ENCODE peak calls at places on chromosomes 2 and 18, in four cellular contexts. D, H, J and L are unnamed samples.

GRCh38 chr2:120384486-120385354 is 38.8 kb downstream of the INHBB start:
- DNase-seq in D (no peak), J (no peak), H (no peak), L (no peak)

GRCh38 chr2:58081000-58081399 is 34.4 kb downstream of the VRK2 start:
- DNase-seq in D (no peak), H (no peak), J (no peak), L (no peak)

GRCh38 chr18:4282954-4283353 is 172.2 kb downstream of the DLGAP1 start:
- DNase-seq in J (no peak), H (no peak), D (no peak), L (no peak)

GRCh38 chr2:16184341-16184890 is 244.1 kb downstream of the MYCN start:
- DNase-seq in H (no peak), J (no peak), D (no peak), L (no peak)

GRCh38 chr2:2892892-2893291 is 484.7 kb downstream of the EIPR1 start:
- DNase-seq in D (no peak), H (no peak), J (no peak), L (no peak)

GRCh38 chr2:214410128-214410775 is 602 bp upstream of the VWC2L start:
- DNase-seq in J (no peak), H (no peak), D (no peak), L (no peak)

GRCh38 chr2:176134978-176135575 is 5.6 kb downstream of the HOXD8 start:
- DNase-seq in D (no peak), H (no peak), J (no peak), L (no peak)

GRCh38 chr2:60391250-60392013 is 162.0 kb downstream of the BCL11A start:
- DNase-seq in J (no peak), D (no peak), H (no peak), L (no peak)

GRCh38 chr18:11885278-11885991 is 22.7 kb downstream of the MPPE1 start:
- DNase-seq in H (no peak), J (no peak), D (no peak), L (no peak)

GRCh38 chr2:54212456-54212855 is 43.6 kb downstream of the TSPYL6 start:
- DNase-seq in J (no peak), H (no peak), D (no peak), L (no peak)

GRCh38 chr2:234991793-234992192 is 40.0 kb downstream of the SH3BP4 start:
- DNase-seq in H (no peak), D (no peak), J (no peak), L (no peak)

GRCh38 chr18:5466256-5466655 is 77.5 kb downstream of the EPB41L3 start:
- DNase-seq in D (no peak), H (no peak), J (no peak), L (no peak)

GRCh38 chr2:12948231-12948962 is 231.7 kb downstream of the TRIB2 start:
- DNase-seq in J (no peak), D (no peak), H (no peak), L (no peak)

GRCh38 chr18:58682429-58683069 is 11.3 kb downstream of the MALT1 start:
- DNase-seq in H (peak), D (no peak), J (peak), L (no peak)

GRCh38 chr2:25032094-25032493 is 9.8 kb upstream of the EFR3B start:
- DNase-seq in D (no peak), H (no peak), J (no peak), L (no peak)

GRCh38 chr2:37454851-37455762 is 110.7 kb downstream of the QPCT start:
- DNase-seq in H (no peak), J (no peak), D (no peak), L (no peak)

GRCh38 chr2:7812231-7812995 is 869.4 kb upstream of the ID2 start:
- DNase-seq in H (no peak), J (no peak), D (no peak), L (no peak)

GRCh38 chr2:218383892-218384519 is 1.9 kb downstream of the SLC11A1 start:
- DNase-seq in J (no peak), H (no peak), D (no peak), L (no peak)

GRCh38 chr18:46939337-46939963 is 22.0 kb downstream of the KATNAL2 start:
- DNase-seq in H (no peak), J (no peak), D (no peak), L (no peak)

GRCh38 chr2:200843993-200844948 is 20.2 kb downstream of the CLK1 start:
- DNase-seq in J (no peak), H (no peak), D (no peak), L (no peak)

GRCh38 chr2:24961903-24962302 is 9.9 kb downstream of the DNAJC27 start:
- DNase-seq in H (no peak), D (no peak), J (no peak), L (no peak)

GRCh38 chr2:240746671-240747070 is 55.0 kb downstream of the AQP12A start:
- DNase-seq in J (no peak), H (no peak), D (no peak), L (no peak)

GRCh38 chr2:10256525-10257031 is 46.1 kb upstream of the HPCAL1 start:
- DNase-seq in H (no peak), D (no peak), J (no peak), L (no peak)

GRCh38 chr2:128448331-128449225 is 129.9 kb upstream of the HS6ST1 start:
- DNase-seq in J (no peak), H (peak), D (no peak), L (no peak)

GRCh38 chr2:229170907-229171306 is 100.2 kb downstream of the PID1 start:
- DNase-seq in J (no peak), D (no peak), H (no peak), L (no peak)

GRCh38 chr2:75276093-75277055 is 77.1 kb upstream of the TACR1 start:
- DNase-seq in J (no peak), H (no peak), D (no peak), L (no peak)

GRCh38 chr2:236862961-236863728 is 222.5 kb upstream of the COPS8 start:
- DNase-seq in H (peak), D (no peak), J (no peak), L (peak)

GRCh38 chr2:20143263-20143662 is 81.7 kb downstream of the SDC1 start:
- DNase-seq in H (no peak), D (no peak), J (no peak), L (no peak)

GRCh38 chr2:236527198-236527640 is 42.4 kb upstream of the ACKR3 start:
- DNase-seq in J (no peak), D (no peak), H (no peak), L (no peak)

GRCh38 chr2:11405599-11406491 is 60.1 kb downstream of the E2F6 start:
- DNase-seq in H (peak), J (no peak), D (no peak), L (no peak)

GRCh38 chr2:145412155-145412554 is 892.2 kb upstream of the ZEB2 start:
- DNase-seq in J (no peak), D (peak), H (no peak), L (peak)

GRCh38 chr2:240816584-240817495 is 3.2 kb downstream of the KIF1A start:
- DNase-seq in J (no peak), H (no peak), D (no peak), L (no peak)

GRCh38 chr2:235343869-235344268 is 150.0 kb upstream of the AGAP1 start:
- DNase-seq in D (no peak), H (no peak), J (no peak), L (no peak)

GRCh38 chr2:30336978-30337841 is 105.9 kb downstream of the LBH start:
- DNase-seq in J (no peak), D (peak), H (no peak), L (peak)

GRCh38 chr2:200618590-200619021 is 32.8 kb downstream of the AOX1 start:
- DNase-seq in D (no peak), H (no peak), J (no peak), L (peak)

GRCh38 chr2:120441351-120441700 is 95.4 kb downstream of the INHBB start:
- DNase-seq in H (no peak), J (no peak), D (no peak), L (no peak)

GRCh38 chr18:77197073-77197472 is 52.6 kb upstream of the GALR1 start:
- DNase-seq in J (peak), H (no peak), D (no peak), L (no peak)
- TF ChIP-seq CTCF in J (peak), H (no peak), D (no peak), L (peak)

GRCh38 chr2:239295377-239296019 is 105.3 kb downstream of the HDAC4 start:
- DNase-seq in J (no peak), H (no peak), D (no peak), L (no peak)
- H3K4me3 ChIP-seq in J (no peak), H (no peak), D (no peak), L (no peak)

GRCh38 chr2:47016172-47016913 is 100.7 kb upstream of the MCFD2 start:
- DNase-seq in H (no peak), D (peak), J (peak), L (no peak)
- TF ChIP-seq CTCF in H (no peak), D (no peak), J (peak), L (no peak)

DNA sequence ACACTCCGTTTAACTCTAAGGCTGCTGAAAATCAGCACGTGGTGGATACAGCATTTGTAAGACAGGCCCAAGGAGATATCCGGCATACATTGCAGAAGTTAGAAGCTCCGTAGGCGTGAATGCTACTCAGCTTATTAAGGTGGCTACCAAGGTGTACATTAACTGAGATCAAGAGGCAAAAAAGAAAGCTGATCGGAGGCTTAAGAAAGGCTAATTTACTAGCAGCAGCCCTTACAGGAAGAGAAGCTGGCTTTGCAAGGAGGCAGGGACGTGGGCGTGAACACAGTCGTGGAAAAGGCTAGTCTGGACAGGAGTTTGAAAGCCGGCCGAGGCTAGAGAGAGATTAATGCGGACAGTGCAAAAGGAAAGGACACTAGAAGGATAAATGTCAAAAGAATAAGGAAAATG is 45.7 kb upstream of the SELENOI start:
- DNase-seq in D (no peak), J (no peak), H (peak), L (no peak)
- H3K4me3 ChIP-seq in D (no peak), J (no peak), H (peak), L (no peak)

DNA sequence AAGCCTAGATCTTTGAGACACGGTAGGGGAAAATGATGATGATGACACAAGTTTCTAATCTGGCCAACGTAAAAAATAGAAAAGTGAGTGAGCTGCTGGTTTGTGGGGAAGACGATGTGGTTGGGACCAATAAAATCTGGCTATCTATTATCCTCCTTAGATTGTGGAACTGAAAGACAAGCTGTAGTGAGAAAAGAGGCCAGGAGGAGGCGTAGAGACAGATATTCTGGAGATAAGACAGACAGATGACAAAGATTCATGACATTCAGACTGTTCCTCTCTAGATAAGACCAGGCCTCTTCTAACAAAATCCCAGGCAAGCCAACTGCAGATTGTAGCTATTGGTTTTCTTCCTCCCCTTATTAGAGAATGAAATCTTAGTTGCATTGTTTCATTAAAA is 376.3 kb upstream of the UBE2E3 start:
- DNase-seq in D (peak), J (peak), H (no peak), L (peak)
- TF ChIP-seq CTCF in D (peak), J (peak), H (no peak), L (peak)

GRCh38 chr2:61792355-61792754 is 61.5 kb downstream of the FAM161A start:
- DNase-seq in H (no peak), J (no peak), D (no peak), L (no peak)

GRCh38 chr2:61789807-61790602 is 63.9 kb downstream of the FAM161A start:
- DNase-seq in D (no peak), J (no peak), H (no peak), L (no peak)

GRCh38 chr2:61795408-61795807 is 58.5 kb downstream of the FAM161A start:
- DNase-seq in D (no peak), H (no peak), J (no peak), L (no peak)

GRCh38 chr2:61787941-61788340 is 65.9 kb downstream of the FAM161A start:
- DNase-seq in J (no peak), H (no peak), D (no peak), L (no peak)

DNA sequence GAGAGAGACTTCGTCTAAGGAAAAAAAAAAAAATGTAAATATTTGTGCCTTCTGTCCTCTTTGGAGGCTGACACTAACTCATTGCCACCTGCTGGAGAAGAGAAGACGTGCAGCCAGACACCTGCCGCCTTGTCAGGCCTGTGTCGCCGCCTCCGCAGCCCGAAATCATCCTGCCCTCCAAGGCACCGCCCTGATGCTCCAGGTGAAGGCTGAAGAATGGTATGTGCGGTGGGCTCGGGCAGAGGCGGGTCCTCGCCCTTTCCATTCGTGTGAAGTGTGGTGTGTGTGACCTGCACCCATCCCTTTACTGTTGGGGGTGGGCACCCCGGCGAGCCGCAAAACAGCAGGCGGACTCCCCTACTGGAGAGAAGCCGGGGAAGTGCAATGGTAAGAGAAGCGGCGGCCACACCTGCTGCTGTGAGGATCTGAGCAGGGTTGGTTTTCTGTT is 60.4 kb downstream of the FAM161A start:
- DNase-seq in H (peak), D (peak), J (peak), L (peak)
- H3K4me3 ChIP-seq in H (no peak), D (peak), J (no peak), L (no peak)

DNA sequence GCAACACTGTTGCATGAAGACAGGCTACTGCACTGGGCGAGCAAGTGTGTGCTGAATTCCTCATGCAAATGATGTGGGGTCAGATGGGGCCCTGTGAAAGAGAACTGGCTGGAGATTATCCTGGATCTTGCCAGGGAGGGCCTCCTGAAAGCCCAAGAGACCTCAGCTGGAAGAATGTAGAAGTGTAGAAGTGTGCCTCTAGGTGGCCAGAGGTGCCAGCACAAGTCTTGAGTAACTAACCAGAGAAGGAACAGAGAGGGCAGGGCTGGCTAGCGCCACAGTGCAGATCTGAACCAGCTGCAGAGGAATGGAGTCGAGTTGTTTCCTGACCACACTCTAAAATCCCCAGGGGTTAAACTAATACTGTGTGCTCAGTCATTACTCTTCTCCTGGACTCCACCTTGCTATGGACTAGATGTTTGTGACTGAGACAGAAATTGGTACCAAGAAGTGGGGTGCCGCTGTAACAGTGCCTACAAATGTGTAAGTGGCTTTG is 399.3 kb downstream of the LRATD1 start:
- DNase-seq in H (no peak), J (no peak), D (no peak), L (peak)
- TF ChIP-seq CTCF in H (no peak), J (no peak), D (no peak), L (peak)